ENCODE peak calls at places on chromosomes 7 and 10, in five cellular contexts. One of them, this sample, is unnamed.

GRCh38 chr7:33444501-33444900 is 315.1 kb downstream of the BBS9 start:
- DNase-seq in pancreas: no peak
- DNase-seq in stomach: no peak
- DNase-seq in natural killer cell: no peak
- DNase-seq in ascending aorta: no peak
- DNase-seq in this sample: no peak

GRCh38 chr10:49123981-49124920 is 8.9 kb upstream of the VSTM4 start:
- DNase-seq in pancreas: no peak
- DNase-seq in stomach: no peak
- DNase-seq in natural killer cell: no peak
- DNase-seq in ascending aorta: no peak
- DNase-seq in this sample: no peak

GRCh38 chr10:126569513-126570447 is 100.7 kb downstream of the C10orf90 start:
- DNase-seq in pancreas: no peak
- DNase-seq in stomach: no peak
- DNase-seq in natural killer cell: no peak
- DNase-seq in ascending aorta: no peak
- DNase-seq in this sample: no peak

GRCh38 chr7:155803418-155804376 is 8.6 kb downstream of the SHH start:
- DNase-seq in pancreas: no peak
- DNase-seq in stomach: peak; percentile 78
- DNase-seq in natural killer cell: no peak
- DNase-seq in ascending aorta: no peak
- DNase-seq in this sample: no peak

GRCh38 chr7:135802697-135803096 is 54.1 kb upstream of the FAM180A start:
- DNase-seq in pancreas: no peak
- DNase-seq in stomach: no peak
- DNase-seq in natural killer cell: no peak
- DNase-seq in ascending aorta: no peak
- DNase-seq in this sample: no peak

GRCh38 chr7:144386741-144387140 is 16.8 kb downstream of the NOBOX start:
- DNase-seq in pancreas: no peak
- DNase-seq in stomach: no peak
- DNase-seq in natural killer cell: no peak
- DNase-seq in ascending aorta: no peak
- DNase-seq in this sample: no peak

GRCh38 chr10:89301721-89302445 is at the start of gene IFIT2:
- DNase-seq in pancreas: no peak
- DNase-seq in stomach: peak; percentile 39
- DNase-seq in natural killer cell: no peak
- DNase-seq in ascending aorta: no peak
- DNase-seq in this sample: no peak

GRCh38 chr7:31373337-31374289 is 33.1 kb upstream of the NEUROD6 start:
- DNase-seq in pancreas: peak; percentile 24
- DNase-seq in stomach: peak; percentile 43
- DNase-seq in natural killer cell: no peak
- DNase-seq in ascending aorta: no peak
- DNase-seq in this sample: no peak

GRCh38 chr10:30510184-30510931 is 76.4 kb downstream of the MAP3K8 start:
- DNase-seq in pancreas: no peak
- DNase-seq in stomach: no peak
- DNase-seq in natural killer cell: no peak
- DNase-seq in ascending aorta: peak; percentile 78
- DNase-seq in this sample: no peak

GRCh38 chr10:129365767-129366400 is 101.2 kb upstream of the MGMT start:
- DNase-seq in pancreas: no peak
- DNase-seq in stomach: no peak
- DNase-seq in natural killer cell: no peak
- DNase-seq in ascending aorta: no peak
- DNase-seq in this sample: no peak

GRCh38 chr7:107958764-107959526 is 44.0 kb downstream of the LAMB1 start:
- DNase-seq in pancreas: no peak
- DNase-seq in stomach: no peak
- DNase-seq in natural killer cell: no peak
- DNase-seq in ascending aorta: peak; percentile 79
- DNase-seq in this sample: no peak

GRCh38 chr7:138799336-138799965 is 1.5 kb upstream of the ATP6V0A4 start:
- DNase-seq in pancreas: no peak
- DNase-seq in stomach: no peak
- DNase-seq in natural killer cell: no peak
- DNase-seq in ascending aorta: no peak
- DNase-seq in this sample: no peak

GRCh38 chr7:5549096-5549896 is 125.7 kb upstream of the TNRC18 start:
- DNase-seq in pancreas: no peak
- DNase-seq in stomach: peak; percentile 69
- DNase-seq in natural killer cell: no peak
- DNase-seq in ascending aorta: no peak
- DNase-seq in this sample: no peak

GRCh38 chr10:76456190-76456589 is 1024.8 kb downstream of the LRMDA start:
- DNase-seq in pancreas: no peak
- DNase-seq in stomach: no peak
- DNase-seq in natural killer cell: no peak
- DNase-seq in ascending aorta: peak; percentile 78
- DNase-seq in this sample: no peak

GRCh38 chr7:2040893-2041270 is 191.9 kb downstream of the MAD1L1 start:
- DNase-seq in pancreas: no peak
- DNase-seq in stomach: no peak
- DNase-seq in natural killer cell: peak; percentile 34
- DNase-seq in ascending aorta: no peak
- DNase-seq in this sample: no peak

GRCh38 chr7:129946282-129946681 is 6.5 kb downstream of the UBE2H start:
- DNase-seq in pancreas: no peak
- DNase-seq in stomach: no peak
- DNase-seq in natural killer cell: no peak
- DNase-seq in ascending aorta: no peak
- DNase-seq in this sample: no peak

GRCh38 chr7:23955600-23956149 is 245.7 kb downstream of the STK31 start:
- DNase-seq in pancreas: no peak
- DNase-seq in stomach: no peak
- DNase-seq in natural killer cell: no peak
- DNase-seq in ascending aorta: no peak
- DNase-seq in this sample: no peak

GRCh38 chr10:38008006-38008405 is 2.5 kb upstream of the ZNF33A start:
- DNase-seq in pancreas: no peak
- DNase-seq in stomach: no peak
- DNase-seq in natural killer cell: no peak
- DNase-seq in ascending aorta: no peak
- DNase-seq in this sample: no peak

GRCh38 chr7:33118383-33118782 is 9.2 kb upstream of the RP9 start:
- DNase-seq in pancreas: no peak
- DNase-seq in stomach: no peak
- DNase-seq in natural killer cell: no peak
- DNase-seq in ascending aorta: no peak
- DNase-seq in this sample: no peak

GRCh38 chr7:103651978-103652377 is 206.0 kb upstream of the SLC26A5 start:
- DNase-seq in pancreas: no peak
- DNase-seq in stomach: no peak
- DNase-seq in natural killer cell: no peak
- DNase-seq in ascending aorta: no peak
- DNase-seq in this sample: no peak

GRCh38 chr7:80302636-80303035 is 168.0 kb downstream of the GNAI1 start:
- DNase-seq in pancreas: no peak
- DNase-seq in stomach: no peak
- DNase-seq in natural killer cell: no peak
- DNase-seq in ascending aorta: no peak
- DNase-seq in this sample: no peak

GRCh38 chr10:103969436-103969835 is 2.5 kb downstream of the SLK start:
- DNase-seq in pancreas: no peak
- DNase-seq in stomach: no peak
- DNase-seq in natural killer cell: no peak
- DNase-seq in ascending aorta: no peak
- DNase-seq in this sample: no peak

GRCh38 chr10:103493911-103494877 is 689 bp downstream of the NEURL1 start:
- DNase-seq in pancreas: peak; percentile 51
- DNase-seq in stomach: no peak
- DNase-seq in natural killer cell: no peak
- DNase-seq in ascending aorta: no peak
- DNase-seq in this sample: no peak

GRCh38 chr10:47450442-47450841 is 33.5 kb downstream of the ANXA8 start:
- DNase-seq in pancreas: no peak
- DNase-seq in stomach: no peak
- DNase-seq in natural killer cell: no peak
- DNase-seq in ascending aorta: no peak
- DNase-seq in this sample: no peak

DNA sequence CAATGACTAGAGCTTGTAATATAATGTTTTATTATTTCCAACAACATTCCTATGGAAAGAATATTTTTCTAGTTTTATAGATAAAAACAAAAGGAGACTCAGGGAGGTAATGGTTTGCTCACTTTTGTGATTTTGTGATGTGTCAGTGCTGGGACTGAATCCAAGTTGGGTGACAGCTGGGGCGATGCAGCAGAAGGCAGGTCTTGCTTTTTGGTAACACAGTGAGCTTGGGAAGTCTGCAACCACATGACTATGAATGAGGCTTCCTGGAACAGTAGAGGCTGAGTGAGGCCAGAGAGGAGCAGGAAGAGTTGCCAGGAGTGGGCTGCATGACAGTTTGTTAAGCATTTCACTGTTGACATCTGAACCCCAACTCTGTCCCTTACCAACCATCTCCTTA is 4.9 kb upstream of the YKT6 start:
- DNase-seq in pancreas: no peak
- DNase-seq in stomach: no peak
- DNase-seq in natural killer cell: no peak
- DNase-seq in ascending aorta: no peak
- DNase-seq in this sample: no peak
- TF ChIP-seq CTCF in pancreas: no peak
- TF ChIP-seq CTCF in stomach: no peak
- TF ChIP-seq CTCF in natural killer cell: no peak
- TF ChIP-seq CTCF in ascending aorta: no peak
- TF ChIP-seq CTCF in this sample: no peak

GRCh38 chr7:21426958-21427860 is 674 bp upstream of the SP4 start:
- DNase-seq in pancreas: peak; percentile 99
- DNase-seq in stomach: peak; percentile 99
- DNase-seq in natural killer cell: peak; percentile 98
- DNase-seq in ascending aorta: peak; percentile 99
- DNase-seq in this sample: peak; percentile 91
- TF ChIP-seq CTCF in pancreas: peak; percentile 10
- TF ChIP-seq CTCF in stomach: no peak
- TF ChIP-seq CTCF in natural killer cell: no peak
- TF ChIP-seq CTCF in ascending aorta: peak; percentile 8
- TF ChIP-seq CTCF in this sample: no peak

DNA sequence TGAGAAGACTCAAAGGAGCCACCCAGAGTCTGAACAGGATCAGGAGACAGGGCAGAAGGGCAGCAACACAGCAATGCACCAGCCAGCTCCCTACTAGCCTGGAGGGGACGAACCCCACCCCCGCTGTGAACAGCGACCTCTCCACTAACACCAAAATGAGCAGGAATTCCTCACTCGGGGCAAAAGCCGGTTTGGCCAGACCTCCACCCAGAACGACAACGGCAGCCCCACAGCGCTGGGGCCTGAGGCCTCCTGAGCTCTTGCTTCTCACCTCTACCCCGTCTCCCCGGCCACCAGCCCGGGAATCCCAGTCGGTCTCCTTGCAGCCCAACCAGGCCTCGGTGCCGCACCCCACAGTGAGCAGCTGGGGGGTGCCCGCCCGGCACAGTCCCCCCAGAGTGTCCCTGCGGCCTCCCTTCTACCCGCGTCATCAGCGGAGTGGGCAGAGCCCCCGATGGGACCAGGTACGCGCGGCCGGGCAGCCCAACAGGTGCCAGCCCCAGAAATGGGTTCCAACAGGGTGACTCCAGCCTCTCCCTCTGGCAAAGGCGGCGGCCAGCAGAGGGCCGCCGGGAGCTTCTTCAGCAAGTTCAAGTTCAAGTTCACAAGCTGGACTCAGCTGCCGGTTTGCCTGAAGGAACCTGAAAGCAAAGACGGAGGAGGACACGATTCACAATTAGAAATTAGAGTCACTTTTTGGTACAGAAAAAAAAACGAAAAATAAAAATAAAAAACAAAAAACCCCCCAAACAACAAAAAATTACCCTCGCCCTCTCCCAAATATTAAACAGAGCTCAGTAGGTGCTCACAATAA is 129.0 kb downstream of the MARCHF5 start:
- DNase-seq in pancreas: peak; percentile 45
- DNase-seq in stomach: peak; percentile 52
- DNase-seq in natural killer cell: no peak
- DNase-seq in ascending aorta: no peak
- DNase-seq in this sample: no peak
- TF ChIP-seq CTCF in pancreas: no peak
- TF ChIP-seq CTCF in stomach: peak; percentile 25
- TF ChIP-seq CTCF in natural killer cell: no peak
- TF ChIP-seq CTCF in ascending aorta: peak; percentile 20
- TF ChIP-seq CTCF in this sample: no peak

DNA sequence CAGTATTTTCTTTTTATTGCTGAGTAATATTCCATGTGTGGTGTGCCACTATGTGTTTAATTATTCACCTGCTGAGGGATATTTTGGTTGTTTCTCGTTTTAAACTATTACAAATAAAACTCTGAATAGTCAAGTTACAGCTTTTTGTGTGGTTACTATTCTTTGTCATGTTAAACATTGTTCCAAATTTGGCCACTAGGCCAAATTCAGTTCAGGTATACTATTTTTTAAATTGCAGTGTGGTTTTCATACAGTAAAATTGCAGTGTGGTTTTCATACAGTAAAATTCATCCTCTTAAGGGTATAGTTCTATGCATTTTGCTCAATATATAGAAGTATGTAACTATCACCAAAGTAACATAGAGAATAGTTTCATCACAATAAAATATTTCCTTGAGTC is 97.4 kb upstream of the FAM3C start:
- DNase-seq in pancreas: no peak
- DNase-seq in stomach: no peak
- DNase-seq in natural killer cell: no peak
- DNase-seq in ascending aorta: no peak
- DNase-seq in this sample: no peak
- TF ChIP-seq CTCF in pancreas: no peak
- TF ChIP-seq CTCF in stomach: no peak
- TF ChIP-seq CTCF in natural killer cell: no peak
- TF ChIP-seq CTCF in ascending aorta: no peak
- TF ChIP-seq CTCF in this sample: no peak

GRCh38 chr10:86325158-86325557 is 41.4 kb downstream of the GRID1 start:
- DNase-seq in pancreas: no peak
- DNase-seq in stomach: no peak
- DNase-seq in natural killer cell: no peak
- DNase-seq in ascending aorta: no peak
- DNase-seq in this sample: no peak
- TF ChIP-seq CTCF in pancreas: no peak
- TF ChIP-seq CTCF in stomach: no peak
- TF ChIP-seq CTCF in natural killer cell: no peak
- TF ChIP-seq CTCF in ascending aorta: no peak
- TF ChIP-seq CTCF in this sample: no peak

DNA sequence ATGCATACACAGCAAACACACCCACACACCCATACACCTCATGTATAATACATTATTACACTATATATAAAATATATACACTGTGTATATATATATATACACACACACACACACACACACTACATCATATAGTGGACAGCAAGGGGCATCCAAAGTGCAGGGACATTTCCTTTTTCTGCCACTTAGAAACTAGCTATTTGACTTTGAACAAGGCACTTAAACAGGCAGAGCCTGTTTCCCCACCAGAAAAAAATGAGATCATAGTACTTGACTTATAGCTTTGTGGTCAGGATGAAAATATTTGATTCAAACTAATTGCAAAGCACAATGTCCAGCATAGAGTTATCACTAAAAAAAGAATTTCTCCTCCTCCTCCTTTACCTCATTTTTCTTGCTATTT is 254.3 kb upstream of the NPVF start:
- DNase-seq in pancreas: no peak
- DNase-seq in stomach: no peak
- DNase-seq in natural killer cell: no peak
- DNase-seq in ascending aorta: no peak
- DNase-seq in this sample: no peak
- TF ChIP-seq CTCF in pancreas: no peak
- TF ChIP-seq CTCF in stomach: no peak
- TF ChIP-seq CTCF in natural killer cell: no peak
- TF ChIP-seq CTCF in ascending aorta: no peak
- TF ChIP-seq CTCF in this sample: no peak

GRCh38 chr7:95649546-95649945 is 53.2 kb upstream of the PDK4 start:
- DNase-seq in pancreas: no peak
- DNase-seq in stomach: no peak
- DNase-seq in natural killer cell: no peak
- DNase-seq in ascending aorta: no peak
- DNase-seq in this sample: no peak
- TF ChIP-seq CTCF in pancreas: no peak
- TF ChIP-seq CTCF in stomach: no peak
- TF ChIP-seq CTCF in natural killer cell: no peak
- TF ChIP-seq CTCF in ascending aorta: no peak
- TF ChIP-seq CTCF in this sample: no peak

This sample was measured in omental fat pad.